ENCODE peak calls at places on chromosomes 2 and 18, in seven cellular contexts. S is heart left ventricle, F is body of pancreas, G is IMR-90, A is right lobe of liver, J is H1, M is prostate gland. P is an unnamed sample.

GRCh38 chr18:59994357-59994756 is 94.6 kb downstream of the PMAIP1 start:
- DNase-seq in S (no peak), F (no peak), G (peak; percentile 12), A (no peak), J (no peak), M (no peak), P (no peak)

GRCh38 chr18:76456018-76456750 is 38.9 kb downstream of the ZNF516 start:
- DNase-seq in S (peak; percentile 10), F (peak; percentile 1), G (no peak), A (no peak), J (no peak), M (no peak), P (no peak)

GRCh38 chr2:120680136-120680761 is 55.4 kb upstream of the GLI2 start:
- DNase-seq in S (peak; percentile 79), F (peak; percentile 86), G (peak; percentile 88), A (peak; percentile 89), J (no peak), M (peak; percentile 89), P (peak; percentile 79)

GRCh38 chr2:230230087-230230486 is 4.6 kb downstream of the SP140 start:
- DNase-seq in S (no peak), F (no peak), G (peak; percentile 90), A (no peak), J (peak; percentile 23), M (no peak), P (no peak)

GRCh38 chr18:10234912-10235439 is 219.5 kb upstream of the APCDD1 start:
- DNase-seq in S (no peak), F (no peak), G (peak; percentile 85), A (no peak), J (no peak), M (peak; percentile 50), P (no peak)

GRCh38 chr2:147242445-147242844 is 602.4 kb upstream of the ACVR2A start:
- DNase-seq in S (no peak), F (no peak), G (no peak), A (no peak), J (no peak), M (no peak), P (no peak)

GRCh38 chr2:109129356-109129920 is 433 bp downstream of the SH3RF3 start:
- DNase-seq in S (peak; percentile 36), F (no peak), G (no peak), A (no peak), J (no peak), M (no peak), P (no peak)

GRCh38 chr2:9675369-9676351 is 44.9 kb upstream of the YWHAQ start:
- DNase-seq in S (no peak), F (no peak), G (peak; percentile 96), A (no peak), J (peak; percentile 50), M (no peak), P (no peak)

GRCh38 chr2:53018830-53019425 is 748.7 kb upstream of the CHAC2 start:
- DNase-seq in S (no peak), F (no peak), G (peak; percentile 34), A (no peak), J (no peak), M (no peak), P (no peak)

GRCh38 chr2:144099340-144099739 is 420.6 kb downstream of the ZEB2 start:
- DNase-seq in S (no peak), F (no peak), G (no peak), A (no peak), J (no peak), M (no peak), P (no peak)

GRCh38 chr2:144097440-144098225 is 422.3 kb downstream of the ZEB2 start:
- DNase-seq in S (no peak), F (no peak), G (no peak), A (no peak), J (no peak), M (no peak), P (no peak)

GRCh38 chr2:144096531-144096930 is 423.4 kb downstream of the ZEB2 start:
- DNase-seq in S (no peak), F (no peak), G (peak; percentile 76), A (no peak), J (no peak), M (no peak), P (no peak)

GRCh38 chr2:144102386-144102785 is 417.5 kb downstream of the ZEB2 start:
- DNase-seq in S (no peak), F (no peak), G (no peak), A (no peak), J (no peak), M (no peak), P (no peak)

GRCh38 chr2:144099746-144100438 is 420.0 kb downstream of the ZEB2 start:
- DNase-seq in S (no peak), F (no peak), G (peak; percentile 98), A (no peak), J (no peak), M (no peak), P (no peak)
- H3K4me3 ChIP-seq in S (no peak overlapping the region), F (no peak overlapping the region), G (no peak overlapping the region), A (no peak overlapping the region), J (no peak overlapping the region), M (no peak overlapping the region), P (no peak overlapping the region)

GRCh38 chr2:235934059-235934896 is 233.9 kb downstream of the GBX2 start:
- DNase-seq in S (no peak), F (no peak), G (peak; percentile 50), A (no peak), J (no peak), M (no peak), P (no peak)

GRCh38 chr2:235928751-235929370 is 239.3 kb downstream of the GBX2 start:
- DNase-seq in S (no peak), F (no peak), G (no peak), A (no peak), J (no peak), M (no peak), P (no peak)

GRCh38 chr2:235931676-235932075 is 236.5 kb downstream of the GBX2 start:
- DNase-seq in S (no peak), F (no peak), G (no peak), A (no peak), J (no peak), M (no peak), P (no peak)

GRCh38 chr2:235935071-235935470 is 233.1 kb downstream of the GBX2 start:
- DNase-seq in S (no peak), F (no peak), G (no peak), A (no peak), J (no peak), M (no peak), P (no peak)

DNA sequence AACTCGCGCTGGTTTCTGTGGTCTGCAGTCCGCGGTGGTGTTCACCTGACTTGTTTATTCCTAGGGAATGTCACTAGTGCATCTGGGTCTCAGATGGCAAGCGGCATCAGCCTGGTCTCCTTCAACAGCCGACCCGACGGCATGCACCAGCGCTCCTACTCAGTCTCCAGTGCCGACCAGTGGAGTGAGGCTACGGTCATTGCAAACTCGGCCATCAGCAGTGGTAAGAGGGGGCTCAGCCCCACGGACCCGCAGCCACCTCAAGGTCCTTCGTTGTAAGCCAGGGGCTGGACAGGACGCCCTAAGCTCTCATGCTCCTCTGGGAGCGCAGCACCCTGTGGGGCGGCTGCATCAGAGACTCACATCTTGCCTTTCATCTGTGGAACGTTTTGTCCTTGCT is 237.5 kb downstream of the GBX2 start:
- DNase-seq in S (no peak), F (no peak), G (no peak), A (no peak), J (no peak), M (no peak), P (no peak)
- H3K27ac ChIP-seq in S (no peak overlapping the region), F (no peak overlapping the region), G (no peak overlapping the region), A (no peak overlapping the region), J (no peak overlapping the region), M (no peak overlapping the region), P (no peak overlapping the region)

GRCh38 chr2:178193823-178194599 is at the start of gene OSBPL6:
- DNase-seq in S (peak; percentile 86), F (peak; percentile 89), G (peak; percentile 82), A (peak; percentile 90), J (no peak), M (peak; percentile 81), P (peak; percentile 82)
- TF ChIP-seq POLR2A in S (peak; percentile 36), F (peak; percentile 57), G (no peak), A (peak; percentile 91), J (peak; percentile 35), M (peak; percentile 71), P (peak; percentile 49)

GRCh38 chr2:156649596-156649995 is 213.4 kb downstream of the GPD2 start:
- DNase-seq in S (peak; percentile 74), F (no peak), G (no peak), A (peak; percentile 91), J (no peak), M (no peak), P (no peak)

GRCh38 chr2:156647377-156648010 is 211.3 kb downstream of the GPD2 start:
- DNase-seq in S (no peak), F (no peak), G (no peak), A (no peak), J (no peak), M (no peak), P (no peak)

GRCh38 chr2:156653670-156654069 is 217.5 kb downstream of the GPD2 start:
- DNase-seq in S (no peak), F (no peak), G (no peak), A (no peak), J (no peak), M (peak; percentile 22), P (no peak)

DNA sequence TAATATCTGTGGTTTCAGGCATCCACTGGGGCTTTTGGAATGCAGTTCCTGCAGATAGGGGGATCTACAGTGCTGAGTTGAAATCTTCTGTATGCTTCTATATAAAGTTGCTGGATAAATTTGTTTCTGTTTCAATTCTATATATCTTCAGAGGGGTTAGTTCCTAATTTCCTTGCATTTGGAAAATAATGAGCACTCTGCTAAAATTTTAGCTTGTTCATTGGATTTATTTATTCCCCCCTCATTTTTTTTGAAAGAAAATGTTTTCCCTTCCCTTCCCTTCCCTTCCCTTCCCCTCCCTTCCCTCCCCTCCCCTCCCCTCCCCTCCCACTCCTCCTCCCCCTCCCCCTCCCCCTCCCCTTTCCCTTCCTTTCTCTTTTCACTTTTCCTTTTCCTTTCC is 212.3 kb downstream of the GPD2 start:
- DNase-seq in S (no peak), F (no peak), G (no peak), A (no peak), J (no peak), M (no peak), P (no peak)
- H3K4me3 ChIP-seq in S (no peak overlapping the region), F (no peak overlapping the region), G (no peak overlapping the region), A (no peak overlapping the region), J (no peak overlapping the region), M (no peak overlapping the region), P (no peak overlapping the region)

GRCh38 chr2:134431837-134432437 is 178.1 kb downstream of the MGAT5 start:
- DNase-seq in S (no peak), F (no peak), G (peak; percentile 65), A (no peak), J (no peak), M (no peak), P (no peak)
- H3K27ac ChIP-seq in S (no peak overlapping the region), F (peak overlapping the region; percentile 91), G (peak overlapping the region; percentile 41), A (peak overlapping the region; percentile 12), J (no peak overlapping the region), M (no peak overlapping the region), P (no peak overlapping the region)

P was measured in transverse colon.